ENCODE peak calls at places on chromosomes 6 and 20, in four cellular contexts. One of them, this sample, is unnamed.

GRCh38 chr6:4485735-4486134 is 290.5 kb upstream of the CDYL start:
- DNase-seq in neuronal stem cell: no peak
- DNase-seq in H1: no peak
- DNase-seq in trophoblast cell: no peak
- DNase-seq in this sample: no peak

GRCh38 chr6:109165392-109165964 is 70.2 kb downstream of the CEP57L1 start:
- DNase-seq in neuronal stem cell: no peak
- DNase-seq in H1: no peak
- DNase-seq in trophoblast cell: no peak
- DNase-seq in this sample: peak; percentile 70

GRCh38 chr20:50680106-50680960 is 11.0 kb downstream of the RIPOR3 start:
- DNase-seq in neuronal stem cell: no peak
- DNase-seq in H1: no peak
- DNase-seq in trophoblast cell: peak; percentile 71
- DNase-seq in this sample: no peak

GRCh38 chr6:151391471-151392428 is at the start of gene ZBTB2:
- DNase-seq in neuronal stem cell: peak; percentile 66
- DNase-seq in H1: peak; percentile 41
- DNase-seq in trophoblast cell: peak; percentile 76
- DNase-seq in this sample: peak; percentile 89

GRCh38 chr6:11938285-11938890 is 73.7 kb upstream of the HIVEP1 start:
- DNase-seq in neuronal stem cell: no peak
- DNase-seq in H1: no peak
- DNase-seq in trophoblast cell: no peak
- DNase-seq in this sample: no peak

GRCh38 chr6:153001767-153002612 is 519 bp downstream of the MTRF1L start:
- DNase-seq in neuronal stem cell: no peak
- DNase-seq in H1: no peak
- DNase-seq in trophoblast cell: no peak
- DNase-seq in this sample: no peak

GRCh38 chr6:3805448-3806123 is 43.6 kb upstream of the FAM50B start:
- DNase-seq in neuronal stem cell: no peak
- DNase-seq in H1: no peak
- DNase-seq in trophoblast cell: no peak
- DNase-seq in this sample: peak; percentile 77

GRCh38 chr6:128463942-128464341 is 56.5 kb downstream of the PTPRK start:
- DNase-seq in neuronal stem cell: no peak
- DNase-seq in H1: no peak
- DNase-seq in trophoblast cell: no peak
- DNase-seq in this sample: peak; percentile 29

GRCh38 chr20:16662462-16662861 is 67.4 kb upstream of the SNRPB2 start:
- DNase-seq in neuronal stem cell: no peak
- DNase-seq in H1: no peak
- DNase-seq in trophoblast cell: no peak
- DNase-seq in this sample: no peak

DNA sequence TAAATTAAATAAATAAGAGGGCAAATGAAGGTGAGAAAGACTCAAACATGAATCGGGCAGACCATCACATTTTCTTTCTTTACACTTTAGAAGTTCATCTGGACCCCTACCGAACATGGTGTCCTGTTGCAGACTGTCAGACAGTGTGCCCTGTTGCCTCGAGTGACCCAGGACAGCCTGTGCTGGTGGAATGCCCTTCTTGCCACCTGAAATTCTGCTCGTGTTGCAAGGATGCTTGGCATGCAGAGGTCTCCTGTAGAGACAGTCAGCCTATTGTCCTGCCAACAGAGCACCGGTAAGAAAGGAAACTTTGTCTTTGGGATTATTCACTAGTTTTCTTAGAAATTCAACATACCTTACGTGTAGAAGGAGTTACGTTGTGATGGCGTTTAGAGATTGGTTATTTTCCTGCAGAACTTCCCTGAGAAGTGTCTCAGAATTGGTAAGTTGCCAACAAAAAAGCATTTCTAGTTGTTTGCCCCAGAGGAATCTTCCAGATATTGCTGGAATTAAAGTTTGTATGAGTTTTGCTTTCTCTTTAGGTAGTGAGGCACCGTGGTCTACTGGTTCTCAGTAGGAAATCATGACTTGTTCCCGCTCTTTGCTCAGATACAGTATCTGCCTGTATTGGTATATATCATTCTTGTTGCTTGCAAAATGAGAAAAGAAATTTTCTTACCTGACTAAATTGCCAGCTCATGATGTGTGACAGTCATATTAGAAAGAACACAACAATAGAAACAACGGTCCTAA is 70.1 kb downstream of the RNF144B start:
- DNase-seq in neuronal stem cell: no peak
- DNase-seq in H1: no peak
- DNase-seq in trophoblast cell: no peak
- DNase-seq in this sample: no peak
- H3K4me3 ChIP-seq in neuronal stem cell: no peak overlapping the region
- H3K4me3 ChIP-seq in H1: no peak overlapping the region
- H3K4me3 ChIP-seq in trophoblast cell: no peak overlapping the region
- H3K4me3 ChIP-seq in this sample: no peak overlapping the region

DNA sequence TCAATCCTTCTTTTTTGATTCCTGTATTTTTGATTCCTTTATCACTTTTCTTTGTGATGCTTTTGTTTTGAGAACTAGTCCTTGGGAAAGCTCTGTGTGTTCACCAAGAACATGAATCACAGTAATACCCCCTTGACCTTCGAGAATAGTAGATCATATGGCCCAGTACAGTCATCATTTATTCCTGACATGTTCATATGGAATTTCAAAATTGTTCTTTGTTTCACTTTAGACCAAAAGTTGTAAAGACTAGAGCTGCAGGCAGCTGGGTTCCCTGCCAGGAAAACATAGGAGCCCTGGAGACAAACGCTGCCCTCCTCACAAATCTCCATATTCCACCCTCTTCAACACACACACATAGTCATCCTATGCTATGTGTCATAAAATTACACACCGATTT is 621.2 kb upstream of the EYS start:
- DNase-seq in neuronal stem cell: no peak
- DNase-seq in H1: no peak
- DNase-seq in trophoblast cell: no peak
- DNase-seq in this sample: no peak
- H3K14ac ChIP-seq in neuronal stem cell: no peak overlapping the region
- H3K14ac ChIP-seq in H1: no peak overlapping the region
- H3K14ac ChIP-seq in trophoblast cell: no peak overlapping the region
- H3K14ac ChIP-seq in this sample: no peak overlapping the region

GRCh38 chr6:26118999-26119398 is 31.8 kb downstream of the HFE start:
- DNase-seq in neuronal stem cell: no peak
- DNase-seq in H1: no peak
- DNase-seq in trophoblast cell: no peak
- DNase-seq in this sample: peak; percentile 74
- H3K4me3 ChIP-seq in neuronal stem cell: no peak overlapping the region
- H3K4me3 ChIP-seq in H1: no peak overlapping the region
- H3K4me3 ChIP-seq in trophoblast cell: no peak overlapping the region
- H3K4me3 ChIP-seq in this sample: no peak overlapping the region

DNA sequence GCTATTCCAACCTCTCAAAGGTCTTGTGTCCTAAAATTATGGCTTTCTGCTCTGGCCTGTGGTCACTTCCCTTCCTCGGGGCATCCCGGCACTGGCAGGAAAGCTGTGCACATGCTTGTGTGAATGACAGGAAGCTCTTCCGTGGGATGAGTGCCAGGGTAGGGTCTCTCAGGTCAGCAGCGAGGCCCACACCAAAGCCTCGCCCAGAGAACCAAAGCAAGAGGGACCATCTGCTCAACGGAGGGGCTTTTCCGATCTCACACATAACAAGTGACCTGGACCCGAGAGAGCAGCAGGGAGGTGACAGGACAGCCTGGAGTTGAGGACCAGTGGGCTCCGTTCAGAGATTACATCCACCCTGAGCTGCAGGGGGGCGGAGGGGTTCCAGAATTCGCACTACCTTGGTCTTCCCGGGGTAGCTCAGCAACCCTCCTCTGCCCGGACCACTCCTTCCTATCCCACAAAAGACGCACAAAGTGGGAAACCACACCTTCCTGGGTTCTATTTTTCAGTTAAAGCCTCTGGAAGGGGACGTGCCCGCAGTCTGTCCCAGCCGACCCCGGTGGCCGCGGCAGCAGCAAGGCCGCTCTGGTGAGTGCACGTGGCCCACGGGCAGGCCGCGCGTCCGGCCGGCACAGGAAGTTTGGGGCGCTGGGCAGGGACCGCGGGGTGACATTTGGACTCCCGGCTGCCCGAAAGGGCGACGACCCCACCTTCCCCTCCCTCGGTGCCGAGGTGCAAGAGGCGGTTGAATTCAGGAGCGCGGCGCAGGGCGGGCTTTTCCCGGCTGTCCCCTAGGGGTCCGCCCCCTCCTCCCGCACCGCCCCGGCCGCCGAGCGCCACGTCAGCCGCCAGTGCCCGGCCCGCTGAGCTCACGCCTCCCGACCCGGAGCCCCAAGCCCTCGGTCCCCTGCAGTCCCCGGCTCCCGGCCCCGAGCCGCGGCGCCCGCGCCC is 988 bp downstream of the TXNDC5 start:
- DNase-seq in neuronal stem cell: peak; percentile 47
- DNase-seq in H1: no peak
- DNase-seq in trophoblast cell: peak; percentile 30
- DNase-seq in this sample: peak; percentile 27
- H3K14ac ChIP-seq in neuronal stem cell: peak overlapping the region; percentile 9
- H3K14ac ChIP-seq in H1: no peak overlapping the region
- H3K14ac ChIP-seq in trophoblast cell: peak overlapping the region; percentile 61
- H3K14ac ChIP-seq in this sample: peak overlapping the region; percentile 83

GRCh38 chr20:31933698-31934097 is 18.1 kb downstream of the PDRG1 start:
- DNase-seq in neuronal stem cell: no peak
- DNase-seq in H1: no peak
- DNase-seq in trophoblast cell: no peak
- DNase-seq in this sample: no peak
- H3K4me3 ChIP-seq in neuronal stem cell: no peak overlapping the region
- H3K4me3 ChIP-seq in H1: no peak overlapping the region
- H3K4me3 ChIP-seq in trophoblast cell: no peak overlapping the region
- H3K4me3 ChIP-seq in this sample: no peak overlapping the region

DNA sequence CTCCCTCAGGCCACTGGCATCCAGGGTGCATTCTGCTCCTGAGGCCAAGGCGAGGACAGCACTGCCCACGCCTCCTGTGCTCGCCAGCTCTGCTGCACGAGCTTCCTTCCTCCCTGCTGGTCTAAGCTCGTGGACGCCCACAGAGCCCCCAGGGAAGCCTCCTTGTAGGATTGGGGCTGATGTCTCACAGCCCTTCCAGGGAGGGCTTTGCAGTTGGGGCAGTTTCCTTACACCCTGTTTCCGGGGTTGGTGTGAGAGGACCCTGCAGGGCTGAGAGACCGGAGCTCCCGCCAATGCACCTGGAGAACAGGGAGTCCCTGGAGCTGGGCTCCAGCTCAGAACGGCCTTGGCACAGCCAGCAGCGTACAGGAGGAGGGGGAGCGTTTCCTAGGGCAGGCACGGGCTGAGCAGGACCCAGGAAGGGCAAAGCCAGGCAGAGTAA is 172.4 kb upstream of the PDE10A start:
- DNase-seq in neuronal stem cell: no peak
- DNase-seq in H1: no peak
- DNase-seq in trophoblast cell: no peak
- DNase-seq in this sample: no peak
- H3K14ac ChIP-seq in neuronal stem cell: no peak overlapping the region
- H3K14ac ChIP-seq in H1: no peak overlapping the region
- H3K14ac ChIP-seq in trophoblast cell: no peak overlapping the region
- H3K14ac ChIP-seq in this sample: no peak overlapping the region

GRCh38 chr20:4244700-4245485 is 229.5 kb upstream of the RNF24 start:
- DNase-seq in neuronal stem cell: no peak
- DNase-seq in H1: no peak
- DNase-seq in trophoblast cell: no peak
- DNase-seq in this sample: no peak

GRCh38 chr20:4245542-4245941 is 230.2 kb upstream of the RNF24 start:
- DNase-seq in neuronal stem cell: no peak
- DNase-seq in H1: no peak
- DNase-seq in trophoblast cell: no peak
- DNase-seq in this sample: no peak

GRCh38 chr20:4246428-4246827 is 231.1 kb upstream of the RNF24 start:
- DNase-seq in neuronal stem cell: no peak
- DNase-seq in H1: no peak
- DNase-seq in trophoblast cell: no peak
- DNase-seq in this sample: no peak

GRCh38 chr20:4247261-4247660 is 231.9 kb upstream of the RNF24 start:
- DNase-seq in neuronal stem cell: no peak
- DNase-seq in H1: no peak
- DNase-seq in trophoblast cell: no peak
- DNase-seq in this sample: no peak

GRCh38 chr20:4247898-4248858 is 232.8 kb upstream of the RNF24 start:
- DNase-seq in neuronal stem cell: no peak
- DNase-seq in H1: no peak
- DNase-seq in trophoblast cell: no peak
- DNase-seq in this sample: no peak
- H3K4me3 ChIP-seq in neuronal stem cell: no peak overlapping the region
- H3K4me3 ChIP-seq in H1: peak overlapping the region; percentile 46
- H3K4me3 ChIP-seq in trophoblast cell: peak overlapping the region; percentile 2
- H3K4me3 ChIP-seq in this sample: no peak overlapping the region

GRCh38 chr20:32737371-32738223 is 5.7 kb downstream of the COMMD7 start:
- DNase-seq in neuronal stem cell: no peak
- DNase-seq in H1: no peak
- DNase-seq in trophoblast cell: no peak
- DNase-seq in this sample: peak; percentile 91

GRCh38 chr20:32741151-32741550 is 2.1 kb downstream of the COMMD7 start:
- DNase-seq in neuronal stem cell: no peak
- DNase-seq in H1: no peak
- DNase-seq in trophoblast cell: no peak
- DNase-seq in this sample: no peak

GRCh38 chr20:32742322-32743236 is 688 bp downstream of the COMMD7 start:
- DNase-seq in neuronal stem cell: no peak
- DNase-seq in H1: no peak
- DNase-seq in trophoblast cell: no peak
- DNase-seq in this sample: no peak

DNA sequence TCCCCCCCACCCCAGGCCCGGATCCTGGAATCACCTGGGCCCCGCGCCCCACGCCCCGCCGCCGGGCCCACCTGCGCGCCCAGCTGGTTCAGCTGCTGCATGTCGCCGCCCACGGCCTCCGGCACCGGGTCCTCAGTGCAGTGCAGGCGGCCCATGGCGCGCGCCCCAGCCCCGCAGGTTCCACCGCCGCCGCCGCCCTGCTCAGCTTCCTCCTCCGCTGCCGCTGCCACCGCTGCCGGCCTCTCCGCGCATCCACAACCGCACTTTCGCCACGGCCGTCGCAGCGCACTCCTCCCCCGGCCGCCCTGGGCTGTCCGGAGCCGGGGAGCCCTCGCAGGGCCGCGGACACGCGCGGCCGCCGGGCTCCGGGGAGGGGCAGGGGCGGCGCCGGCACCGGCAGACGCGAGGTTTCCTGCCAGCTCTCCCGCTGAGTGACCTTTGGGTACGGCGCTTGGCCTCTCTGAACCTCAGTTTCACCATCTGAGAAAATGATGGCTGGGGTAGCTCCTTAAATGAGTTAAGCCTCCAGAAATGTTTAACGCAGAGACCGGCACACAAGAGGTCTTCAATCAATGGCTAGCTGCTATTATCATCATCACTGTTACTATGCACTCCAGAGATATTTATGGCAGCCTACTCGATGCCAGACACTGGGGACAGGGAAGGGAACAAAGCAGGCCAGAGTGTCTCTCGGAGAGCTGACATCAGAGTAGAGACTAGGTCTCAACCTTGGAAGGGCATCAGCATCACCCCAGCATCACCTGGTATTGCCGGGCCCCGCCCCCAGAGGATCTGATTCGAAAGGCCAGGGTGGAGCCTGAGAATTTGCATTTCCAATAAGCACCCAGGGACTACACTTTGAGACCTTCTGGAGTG is at the start of gene COMMD7:
- DNase-seq in neuronal stem cell: no peak
- DNase-seq in H1: no peak
- DNase-seq in trophoblast cell: peak; percentile 58
- DNase-seq in this sample: peak; percentile 44
- H3K14ac ChIP-seq in neuronal stem cell: peak within 1 kb of the TSS; percentile 89
- H3K14ac ChIP-seq in H1: peak within 1 kb of the TSS; percentile 62
- H3K14ac ChIP-seq in trophoblast cell: peak within 1 kb of the TSS; percentile 97
- H3K14ac ChIP-seq in this sample: peak within 1 kb of the TSS; percentile 92